ENCODE peak calls at places on chromosome 6, in seven cellular contexts. One of them, this sample, is unnamed.

GRCh38 chr6:109740787-109741186 is 49.7 kb downstream of the FIG4 start:
- DNase-seq in HCT116: no peak
- DNase-seq in HepG2: no peak
- DNase-seq in IMR-90: no peak
- DNase-seq in H1: no peak
- DNase-seq in K562: no peak
- DNase-seq in GM12878: no peak
- DNase-seq in this sample: no peak

GRCh38 chr6:33156561-33156960 is 35.7 kb downstream of the COL11A2 start:
- DNase-seq in HCT116: no peak
- DNase-seq in HepG2: no peak
- DNase-seq in IMR-90: no peak
- DNase-seq in H1: no peak
- DNase-seq in K562: peak; percentile 5
- DNase-seq in GM12878: no peak
- DNase-seq in this sample: no peak

GRCh38 chr6:111598211-111598610 is 7.5 kb downstream of the TRAF3IP2 start:
- DNase-seq in HCT116: no peak
- DNase-seq in HepG2: no peak
- DNase-seq in IMR-90: peak; percentile 49
- DNase-seq in H1: no peak
- DNase-seq in K562: no peak
- DNase-seq in GM12878: no peak
- DNase-seq in this sample: no peak

GRCh38 chr6:21831531-21832291 is 238.2 kb downstream of the SOX4 start:
- DNase-seq in HCT116: no peak
- DNase-seq in HepG2: no peak
- DNase-seq in IMR-90: peak; percentile 55
- DNase-seq in H1: no peak
- DNase-seq in K562: no peak
- DNase-seq in GM12878: no peak
- DNase-seq in this sample: no peak

GRCh38 chr6:35165630-35166071 is 24.5 kb upstream of the TCP11 start:
- DNase-seq in HCT116: no peak
- DNase-seq in HepG2: peak; percentile 52
- DNase-seq in IMR-90: peak; percentile 87
- DNase-seq in H1: no peak
- DNase-seq in K562: no peak
- DNase-seq in GM12878: peak; percentile 15
- DNase-seq in this sample: no peak

GRCh38 chr6:27026361-27026760 is 221.1 kb upstream of the PRSS16 start:
- DNase-seq in HCT116: no peak
- DNase-seq in HepG2: no peak
- DNase-seq in IMR-90: no peak
- DNase-seq in H1: no peak
- DNase-seq in K562: no peak
- DNase-seq in GM12878: no peak
- DNase-seq in this sample: no peak

GRCh38 chr6:120198033-120198432 is 848.5 kb upstream of the MAN1A1 start:
- DNase-seq in HCT116: no peak
- DNase-seq in HepG2: peak; percentile 59
- DNase-seq in IMR-90: no peak
- DNase-seq in H1: no peak
- DNase-seq in K562: no peak
- DNase-seq in GM12878: no peak
- DNase-seq in this sample: no peak

GRCh38 chr6:111353914-111354464 is 129.0 kb downstream of the REV3L start:
- DNase-seq in HCT116: no peak
- DNase-seq in HepG2: peak; percentile 20
- DNase-seq in IMR-90: peak; percentile 36
- DNase-seq in H1: no peak
- DNase-seq in K562: no peak
- DNase-seq in GM12878: no peak
- DNase-seq in this sample: no peak

GRCh38 chr6:148069256-148069655 is 273.4 kb upstream of the SASH1 start:
- DNase-seq in HCT116: no peak
- DNase-seq in HepG2: no peak
- DNase-seq in IMR-90: no peak
- DNase-seq in H1: no peak
- DNase-seq in K562: no peak
- DNase-seq in GM12878: no peak
- DNase-seq in this sample: no peak

DNA sequence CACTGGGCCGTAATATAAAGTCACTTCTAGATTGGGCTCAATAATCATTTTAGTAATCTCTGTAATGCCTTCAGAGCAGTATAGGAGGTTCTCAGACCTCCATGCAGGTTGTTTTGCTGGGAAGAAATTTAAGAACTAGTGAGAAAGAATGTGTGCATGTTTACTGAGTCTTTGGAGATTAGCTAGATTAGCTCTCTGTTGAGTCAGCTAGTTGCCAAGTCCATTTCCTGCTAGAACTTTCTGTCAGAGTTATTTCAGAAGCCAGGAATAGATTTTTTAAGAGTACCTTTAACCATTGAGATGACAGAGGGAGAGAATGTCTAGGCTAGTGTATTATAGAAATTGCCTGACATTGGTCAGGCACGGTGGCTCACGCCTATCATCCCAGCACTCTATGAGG is 33.3 kb downstream of the ORC3 start:
- DNase-seq in HCT116: no peak
- DNase-seq in HepG2: peak; percentile 6
- DNase-seq in IMR-90: peak; percentile 45
- DNase-seq in H1: no peak
- DNase-seq in K562: no peak
- DNase-seq in GM12878: no peak
- DNase-seq in this sample: no peak
- H3K27ac ChIP-seq in HCT116: no peak overlapping the region
- H3K27ac ChIP-seq in HepG2: no peak overlapping the region
- H3K27ac ChIP-seq in IMR-90: no peak overlapping the region
- H3K27ac ChIP-seq in H1: no peak overlapping the region
- H3K27ac ChIP-seq in K562: no peak overlapping the region
- H3K27ac ChIP-seq in GM12878: no peak overlapping the region
- H3K27ac ChIP-seq in this sample: no peak overlapping the region

DNA sequence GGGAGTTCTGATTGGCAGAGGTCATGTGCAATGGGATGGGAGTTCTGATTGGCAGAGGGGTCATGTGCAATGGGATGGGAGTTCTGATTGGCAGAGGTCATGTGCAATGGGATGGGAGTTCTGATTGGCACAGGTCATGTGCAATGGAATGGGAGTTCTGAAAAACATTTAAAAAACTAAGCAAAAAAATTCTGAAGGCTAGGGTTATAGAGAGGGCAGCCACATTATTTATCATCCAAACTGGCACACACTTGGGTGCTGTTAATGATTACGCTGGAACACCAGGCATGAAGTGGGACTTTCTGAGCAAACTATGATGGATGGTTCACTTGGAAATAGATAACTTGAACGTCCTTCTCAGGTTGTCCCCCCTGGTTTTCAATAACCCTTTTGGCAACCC is 187.9 kb upstream of the FOXQ1 start:
- DNase-seq in HCT116: no peak
- DNase-seq in HepG2: no peak
- DNase-seq in IMR-90: no peak
- DNase-seq in H1: no peak
- DNase-seq in K562: no peak
- DNase-seq in GM12878: no peak
- DNase-seq in this sample: no peak
- TF ChIP-seq CEBPB in HCT116: no peak
- TF ChIP-seq CEBPB in HepG2: no peak
- TF ChIP-seq CEBPB in IMR-90: no peak
- TF ChIP-seq CEBPB in H1: no peak
- TF ChIP-seq CEBPB in K562: no peak
- TF ChIP-seq CEBPB in GM12878: no peak
- TF ChIP-seq CEBPB in this sample: no peak

GRCh38 chr6:82015526-82015925 is 232.0 kb downstream of the IBTK start:
- DNase-seq in HCT116: no peak
- DNase-seq in HepG2: peak; percentile 22
- DNase-seq in IMR-90: no peak
- DNase-seq in H1: no peak
- DNase-seq in K562: no peak
- DNase-seq in GM12878: no peak
- DNase-seq in this sample: no peak
- H3K27ac ChIP-seq in HCT116: no peak overlapping the region
- H3K27ac ChIP-seq in HepG2: no peak overlapping the region
- H3K27ac ChIP-seq in IMR-90: no peak overlapping the region
- H3K27ac ChIP-seq in H1: no peak overlapping the region
- H3K27ac ChIP-seq in K562: no peak overlapping the region
- H3K27ac ChIP-seq in GM12878: no peak overlapping the region
- H3K27ac ChIP-seq in this sample: peak overlapping the region; percentile 42

GRCh38 chr6:11711994-11712698 is 66.5 kb downstream of the ADTRP start:
- DNase-seq in HCT116: no peak
- DNase-seq in HepG2: no peak
- DNase-seq in IMR-90: peak; percentile 34
- DNase-seq in H1: no peak
- DNase-seq in K562: no peak
- DNase-seq in GM12878: no peak
- DNase-seq in this sample: no peak
- TF ChIP-seq CEBPB in HCT116: no peak
- TF ChIP-seq CEBPB in HepG2: no peak
- TF ChIP-seq CEBPB in IMR-90: no peak
- TF ChIP-seq CEBPB in H1: no peak
- TF ChIP-seq CEBPB in K562: no peak
- TF ChIP-seq CEBPB in GM12878: peak; percentile 19
- TF ChIP-seq CEBPB in this sample: no peak

DNA sequence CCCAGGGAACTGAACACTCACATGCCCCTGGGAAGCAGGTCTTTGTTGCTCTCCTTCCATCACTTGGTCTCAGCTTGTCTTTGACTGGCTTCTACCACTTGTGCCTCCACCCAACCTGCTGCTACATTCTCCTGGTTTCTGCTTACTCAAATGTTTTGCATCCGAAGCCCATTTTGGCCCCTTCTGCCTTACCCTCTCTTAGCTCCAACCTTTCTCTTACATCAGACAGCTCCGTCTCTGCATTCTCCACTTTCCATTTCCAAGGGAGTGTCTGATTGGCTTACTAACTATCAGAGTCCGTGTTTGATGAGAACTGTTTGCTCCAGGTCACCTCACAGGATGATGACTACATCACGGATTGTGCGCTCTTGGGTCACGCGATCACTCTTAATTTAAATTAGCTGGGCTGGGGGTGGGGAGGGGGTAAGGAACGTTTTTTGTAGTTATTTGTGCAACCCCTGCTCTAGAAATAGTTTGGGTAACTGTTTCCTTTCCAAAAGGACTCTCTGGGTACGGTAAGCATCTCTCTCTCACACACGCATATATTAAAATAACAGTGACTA is 844 bp upstream of the ABRACL start:
- DNase-seq in HCT116: no peak
- DNase-seq in HepG2: no peak
- DNase-seq in IMR-90: peak; percentile 63
- DNase-seq in H1: no peak
- DNase-seq in K562: no peak
- DNase-seq in GM12878: peak; percentile 36
- DNase-seq in this sample: no peak
- H3K27ac ChIP-seq in HCT116: peak overlapping the region; percentile 61
- H3K27ac ChIP-seq in HepG2: no peak overlapping the region
- H3K27ac ChIP-seq in IMR-90: no peak overlapping the region
- H3K27ac ChIP-seq in H1: peak overlapping the region; percentile 91
- H3K27ac ChIP-seq in K562: no peak overlapping the region
- H3K27ac ChIP-seq in GM12878: peak overlapping the region; percentile 88
- H3K27ac ChIP-seq in this sample: peak overlapping the region; percentile 94

DNA sequence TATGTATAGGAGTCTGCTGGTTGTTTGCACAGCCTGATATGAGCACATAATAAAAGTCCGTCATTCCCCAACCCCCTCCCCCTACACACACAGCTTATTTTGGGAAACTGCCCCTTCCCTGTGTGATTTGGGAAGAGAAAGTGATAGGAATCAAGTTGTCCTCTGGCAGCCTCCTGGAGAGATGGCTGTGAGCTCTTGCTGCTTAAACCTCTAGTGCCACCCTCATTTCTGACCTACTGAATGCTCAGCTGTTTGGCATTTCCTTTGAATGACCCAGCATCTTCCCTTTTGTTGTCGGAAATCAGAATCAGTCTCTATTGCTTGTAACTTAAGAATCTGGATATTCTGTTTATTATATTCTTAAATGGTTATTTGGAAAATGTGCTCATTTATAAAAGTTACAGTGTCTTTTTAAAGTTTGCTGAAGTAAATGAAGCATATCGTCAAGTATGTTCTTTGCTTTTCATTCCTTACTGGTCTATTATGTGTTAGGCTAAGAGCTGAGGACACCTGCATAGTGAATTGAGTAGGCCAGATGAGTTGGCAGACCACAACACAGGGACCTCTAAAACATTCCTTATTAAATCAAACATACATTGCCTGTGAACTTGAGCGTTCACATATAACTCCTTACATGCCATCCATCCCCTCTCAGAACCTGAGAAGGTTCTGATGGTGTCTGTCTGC is 5.5 kb downstream of the RWDD2A start:
- DNase-seq in HCT116: no peak
- DNase-seq in HepG2: no peak
- DNase-seq in IMR-90: peak; percentile 69
- DNase-seq in H1: no peak
- DNase-seq in K562: no peak
- DNase-seq in GM12878: no peak
- DNase-seq in this sample: no peak
- TF ChIP-seq CEBPB in HCT116: no peak
- TF ChIP-seq CEBPB in HepG2: no peak
- TF ChIP-seq CEBPB in IMR-90: no peak
- TF ChIP-seq CEBPB in H1: no peak
- TF ChIP-seq CEBPB in K562: no peak
- TF ChIP-seq CEBPB in GM12878: no peak
- TF ChIP-seq CEBPB in this sample: no peak

This sample was measured in A549.